ENCODE peak calls at places on chromosome 6, in seven cellular contexts. R, D, N, F, X, L and O are unnamed samples.

GRCh38 chr6:20931772-20932171 is 397.5 kb downstream of the CDKAL1 start:
- DNase-seq in R (no peak), D (no peak), N (no peak), F (no peak), X (no peak), L (no peak), O (no peak)

GRCh38 chr6:72580281-72580940 is 41.5 kb upstream of the KCNQ5 start:
- DNase-seq in R (peak), D (peak), N (no peak), F (peak), X (no peak), L (peak), O (no peak)

GRCh38 chr6:3504354-3504753 is 47.5 kb upstream of the SLC22A23 start:
- DNase-seq in R (no peak), D (no peak), N (no peak), F (no peak), X (no peak), L (no peak), O (no peak)

GRCh38 chr6:160391419-160392116 is 43.4 kb downstream of the SLC22A3 start:
- DNase-seq in R (peak), D (no peak), N (no peak), F (no peak), X (no peak), L (no peak), O (no peak)

GRCh38 chr6:11538049-11538798 is 675 bp downstream of the TMEM170B start:
- DNase-seq in R (peak), D (peak), N (peak), F (peak), X (peak), L (peak), O (peak)

GRCh38 chr6:78808933-78809332 is 58.4 kb upstream of the IRAK1BP1 start:
- DNase-seq in R (no peak), D (no peak), N (no peak), F (no peak), X (no peak), L (no peak), O (no peak)

GRCh38 chr6:18101271-18101670 is 21.2 kb downstream of the NHLRC1 start:
- DNase-seq in R (peak), D (no peak), N (no peak), F (no peak), X (no peak), L (no peak), O (no peak)

GRCh38 chr6:97586344-97586743 is 303.3 kb upstream of the MMS22L start:
- DNase-seq in R (peak), D (no peak), N (no peak), F (peak), X (no peak), L (no peak), O (no peak)

GRCh38 chr6:107032051-107032450 is 4.1 kb downstream of the MTRES1 start:
- DNase-seq in R (no peak), D (no peak), N (no peak), F (no peak), X (no peak), L (no peak), O (no peak)

GRCh38 chr6:151063339-151063738 is 176.4 kb upstream of the AKAP12 start:
- DNase-seq in R (peak), D (no peak), N (no peak), F (no peak), X (no peak), L (no peak), O (no peak)